ENCODE peak calls at places on chromosomes 11 and 22, in seven cellular contexts. Z, N, V, Q, E, L and M are unnamed samples. For H3K27me3, the result is how much of the 10 kb centered on the place peaks cover.

GRCh38 chr22:38941488-38941987 is 15.9 kb upstream of the APOBEC3A start:
- DNase-seq in E (no peak), Z (no peak), V (no peak), N (no peak), L (no peak), Q (no peak), M (no peak)

GRCh38 chr11:90874281-90874680 is 651.4 kb upstream of the CHORDC1 start:
- DNase-seq in Q (no peak), E (no peak), Z (no peak), N (no peak), L (no peak), V (no peak), M (no peak)

GRCh38 chr22:43883012-43883661 is 8.7 kb downstream of the PNPLA5 start:
- DNase-seq in V (peak), L (peak), N (peak), E (peak), Q (no peak), Z (no peak), M (peak)

GRCh38 chr22:22709719-22710445 is 65.5 kb downstream of the GGTLC2 start:
- DNase-seq in Q (no peak), E (peak), V (no peak), Z (no peak), N (peak), L (peak), M (peak)

GRCh38 chr11:45110562-45110961 is 35.9 kb upstream of the PRDM11 start:
- DNase-seq in Z (peak), Q (peak), V (peak), L (no peak), E (peak), N (peak), M (peak)

GRCh38 chr22:32389685-32390084 is 22.4 kb downstream of the RTCB start:
- DNase-seq in Q (no peak), V (peak), N (peak), Z (no peak), L (no peak), E (peak), M (peak)

GRCh38 chr11:66701432-66702240 is 23.9 kb upstream of the RBM4B start:
- DNase-seq in N (no peak), Z (no peak), E (no peak), Q (no peak), V (peak), L (peak), M (no peak)

GRCh38 chr11:131118247-131118646 is 202.0 kb upstream of the SNX19 start:
- DNase-seq in N (no peak), L (no peak), Q (no peak), Z (no peak), V (no peak), E (no peak), M (no peak)

GRCh38 chr11:122977455-122978302 is 4.0 kb downstream of the BSX start:
- DNase-seq in L (no peak), E (peak), V (no peak), Q (no peak), Z (no peak), N (peak), M (peak)

GRCh38 chr22:46846154-46846831 is 83.8 kb downstream of the TBC1D22A start:
- DNase-seq in L (no peak), E (peak), Q (no peak), N (no peak), Z (no peak), V (peak), M (no peak)

GRCh38 chr11:113934797-113935196 is 30.2 kb downstream of the HTR3B start:
- DNase-seq in N (no peak), Z (no peak), E (no peak), Q (no peak), L (no peak), V (no peak), M (no peak)

GRCh38 chr11:86688398-86689179 is 16.2 kb upstream of the ME3 start:
- DNase-seq in E (no peak), V (peak), Z (no peak), Q (no peak), L (no peak), N (no peak), M (no peak)

DNA sequence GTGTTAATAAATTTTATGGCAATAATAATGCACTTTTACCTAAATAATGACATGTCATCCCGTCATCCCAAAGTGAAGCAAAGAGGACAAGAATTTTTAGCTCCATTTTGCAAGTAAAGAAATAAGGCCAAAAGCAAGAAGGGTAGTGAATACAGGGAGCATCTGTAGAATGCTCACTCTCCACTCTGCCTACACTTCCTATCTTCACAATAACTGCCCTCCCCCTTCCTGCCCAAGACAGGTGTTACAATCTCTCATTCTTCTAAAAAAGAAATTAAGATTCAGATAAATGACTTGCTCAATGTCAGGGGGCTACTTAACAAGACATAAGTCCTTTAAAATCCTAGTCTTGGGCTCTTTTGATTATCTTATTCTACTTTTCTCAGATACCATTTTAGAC is 8.9 kb downstream of the RDX start:
- DNase-seq in Q (no peak), Z (no peak), V (no peak), L (no peak), N (no peak), E (no peak), M (no peak)
- H3K4me3 ChIP-seq in Q (no peak), Z (no peak), V (no peak), L (no peak), N (no peak), E (no peak), M (no peak)

GRCh38 chr11:20156876-20157613 is 3.2 kb downstream of the DBX1 start:
- DNase-seq in V (no peak), Z (no peak), Q (no peak), N (peak), L (no peak), E (peak), M (no peak)

GRCh38 chr11:20155683-20156279 is 4.5 kb downstream of the DBX1 start:
- DNase-seq in V (no peak), Q (no peak), L (no peak), Z (no peak), E (peak), N (peak), M (peak)

GRCh38 chr11:20157768-20158167 is 2.5 kb downstream of the DBX1 start:
- DNase-seq in E (no peak), Q (no peak), N (peak), L (no peak), V (no peak), Z (no peak), M (peak)

GRCh38 chr11:20154381-20154780 is 5.9 kb downstream of the DBX1 start:
- DNase-seq in L (no peak), E (peak), Z (no peak), Q (no peak), V (peak), N (peak), M (peak)

DNA sequence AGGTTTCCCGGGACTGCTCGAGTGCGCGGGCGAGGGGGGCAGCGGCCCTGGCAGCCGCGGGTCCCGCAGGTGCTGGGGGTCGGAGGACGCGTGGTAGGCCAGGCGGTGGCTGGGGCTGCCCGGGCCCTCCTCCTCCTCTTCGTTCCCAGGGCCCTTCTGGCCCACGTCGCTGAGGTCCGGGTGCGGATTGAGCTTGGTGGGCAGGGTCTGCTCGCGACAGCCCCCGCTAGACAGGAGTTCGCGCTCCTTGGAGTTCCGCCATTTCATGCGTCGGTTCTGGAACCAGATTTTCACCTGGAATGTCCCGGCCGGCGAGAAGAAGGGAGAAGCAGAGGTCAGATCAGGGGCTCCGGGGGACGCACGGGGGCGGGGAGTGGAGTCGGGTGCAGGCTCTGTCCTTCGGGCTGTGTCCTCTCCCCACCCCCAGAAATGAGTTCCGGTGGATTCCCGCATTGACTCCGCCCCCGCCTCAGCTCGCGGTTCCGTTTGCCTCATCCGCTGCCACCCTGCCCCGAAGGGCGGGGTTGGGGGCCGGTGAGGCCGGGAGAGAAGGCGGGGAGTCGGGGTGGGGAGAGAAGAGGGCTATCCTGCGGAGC is 3.9 kb downstream of the DBX1 start:
- DNase-seq in N (peak), Z (no peak), E (peak), V (no peak), Q (no peak), L (no peak), M (peak)
- H3K27me3 ChIP-seq in N (half or more), Z (half or more), E (half or more), V (half or more), Q (half or more), L (under half), M (half or more)

GRCh38 chr11:89176938-89177337 is 737 bp upstream of the TYR start:
- DNase-seq in E (no peak), V (no peak), L (no peak), N (no peak), Q (no peak), Z (no peak), M (no peak)

GRCh38 chr11:89177691-89178231 is at the start of gene TYR:
- DNase-seq in L (no peak), Q (no peak), N (no peak), V (no peak), E (no peak), Z (no peak), M (no peak)

GRCh38 chr11:89181111-89181510 is 3.4 kb downstream of the TYR start:
- DNase-seq in E (no peak), L (no peak), Q (no peak), N (peak), V (no peak), Z (no peak), M (no peak)

DNA sequence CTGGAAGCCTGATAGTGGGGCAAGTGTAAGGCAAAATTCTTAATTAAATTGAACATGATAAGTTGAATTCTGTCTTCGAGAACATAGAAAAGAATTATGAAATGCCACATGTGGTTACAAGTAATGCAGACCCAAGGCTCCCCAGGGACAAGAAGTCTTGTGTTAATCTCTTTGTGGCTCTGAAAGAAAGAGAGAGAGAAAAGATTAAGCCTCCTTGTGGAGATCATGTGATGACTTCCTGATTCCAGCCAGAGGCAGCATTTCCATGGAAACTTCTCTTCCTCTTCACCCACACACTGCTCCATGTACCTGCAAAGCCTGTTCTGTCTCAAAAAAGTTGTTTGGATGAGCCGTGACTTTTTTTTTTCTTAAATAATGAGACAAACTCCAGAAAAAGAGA is 1.9 kb upstream of the TYR start:
- DNase-seq in N (peak), Q (no peak), E (peak), V (no peak), Z (no peak), L (no peak), M (no peak)
- H3K4me3 ChIP-seq in N (no peak), Q (no peak), E (no peak), V (no peak), Z (no peak), L (no peak), M (no peak)

GRCh38 chr22:27615408-27615807 is 186.1 kb downstream of the MN1 start:
- DNase-seq in Z (no peak), V (no peak), E (no peak), Q (no peak), N (no peak), L (no peak), M (no peak)
- H3K27me3 ChIP-seq in Z (under half), V (under half), E (under half), Q (under half), N (under half), L (under half), M (under half)

GRCh38 chr11:73648629-73649046 is 2.3 kb downstream of the PLEKHB1 start:
- DNase-seq in V (no peak), L (no peak), E (no peak), Q (no peak), Z (no peak), N (no peak), M (no peak)

GRCh38 chr11:73649206-73649605 is 2.8 kb downstream of the PLEKHB1 start:
- DNase-seq in N (no peak), Q (no peak), V (no peak), E (no peak), L (no peak), Z (no peak), M (no peak)

GRCh38 chr11:73645570-73645969 is 811 bp upstream of the PLEKHB1 start:
- DNase-seq in L (no peak), V (no peak), Z (no peak), N (peak), Q (no peak), E (no peak), M (peak)

GRCh38 chr11:73645972-73646631 is at the start of gene PLEKHB1:
- DNase-seq in V (no peak), Z (no peak), N (peak), Q (no peak), L (no peak), E (peak), M (peak)

GRCh38 chr11:73647459-73648100 is 1.2 kb downstream of the PLEKHB1 start:
- DNase-seq in N (peak), Q (peak), L (peak), V (peak), E (peak), Z (peak), M (peak)
- H3K4me3 ChIP-seq in N (peak), Q (peak), L (no peak), V (peak), E (peak), Z (peak), M (peak)